ENCODE peak calls at places on chromosomes 12 and 14, in five cellular contexts. J is left cardiac atrium; R is stimulated activated naive CD8-positive, alpha-beta T cell treated with anti-CD3 and anti-CD28 coated beads, Interleukin-15, Interleukin-2, amounts not matched to agents 100 U/mL and 50 U/mL, for 24 hours; W is neural progenitor cell; E is IMR-90. I is an unnamed sample.

GRCh38 chr14:35399083-35399807 is 5.3 kb downstream of the NFKBIA start:
- DNase-seq in W (no peak), R (no peak), J (peak; percentile 45), E (no peak), I (no peak)

GRCh38 chr14:102370305-102370809 is 7.6 kb downstream of the TECPR2 start:
- DNase-seq in E (peak; percentile 13), J (peak; percentile 34), R (no peak), W (no peak), I (no peak)

GRCh38 chr12:14010989-14011388 is 29.6 kb upstream of the GRIN2B start:
- DNase-seq in W (no peak), R (no peak), J (no peak), E (no peak), I (no peak)

GRCh38 chr14:30553311-30553989 is 5.5 kb upstream of the G2E3 start:
- DNase-seq in J (no peak), W (no peak), E (peak; percentile 78), R (no peak), I (no peak)

GRCh38 chr14:28461379-28461778 is 305.2 kb upstream of the FOXG1 start:
- DNase-seq in E (no peak), W (no peak), R (no peak), J (no peak), I (no peak)

GRCh38 chr12:73421832-73422231 is 1115.8 kb upstream of the ATXN7L3B start:
- DNase-seq in J (no peak), R (no peak), W (no peak), E (no peak), I (no peak)

GRCh38 chr14:61145903-61146411 is 135.2 kb downstream of the TMEM30B start:
- DNase-seq in E (peak; percentile 82), R (no peak), W (peak; percentile 11), J (no peak), I (no peak)

GRCh38 chr12:93245543-93245942 is 132.2 kb upstream of the NUDT4 start:
- DNase-seq in E (no peak), R (peak; percentile 27), W (peak; percentile 56), J (no peak), I (no peak)

GRCh38 chr12:18629916-18630315 is 107.9 kb downstream of the PLCZ1 start:
- DNase-seq in E (no peak), W (no peak), J (no peak), R (no peak), I (no peak)

GRCh38 chr12:8156845-8157244 is at the start of gene ZNF705A:
- DNase-seq in E (peak; percentile 87), J (no peak), R (no peak), W (no peak), I (no peak)

GRCh38 chr14:95452176-95452889 is 64.1 kb downstream of the SYNE3 start:
- DNase-seq in R (no peak), E (no peak), J (no peak), W (peak; percentile 35), I (no peak)

GRCh38 chr12:66942741-66943465 is 264.0 kb upstream of the GRIP1 start:
- DNase-seq in W (peak; percentile 62), J (no peak), R (no peak), E (no peak), I (no peak)

GRCh38 chr12:101927042-101927441 is 49.7 kb downstream of the DRAM1 start:
- DNase-seq in E (peak; percentile 83), W (no peak), R (no peak), J (no peak), I (no peak)